ENCODE peak calls at places on chromosomes 7 and 10, in five cellular contexts. F, I, S, L and J are unnamed samples.
A peak's percentile ranks its signal among the peaks of the same experiment; 100 is the strongest.

GRCh38 chr10:5963071-5963470 is 14.3 kb downstream of the IL15RA start:
- DNase-seq in F (no peak), S (no peak), I (no peak), L (no peak), J (peak; percentile 43)

GRCh38 chr10:34172936-34173533 is 642.1 kb downstream of the PARD3 start:
- DNase-seq in S (no peak), F (no peak), I (no peak), L (no peak), J (no peak)

GRCh38 chr7:28020302-28020940 is 160.2 kb downstream of the JAZF1 start:
- DNase-seq in I (peak; percentile 31), S (peak; percentile 90), F (peak; percentile 52), L (peak; percentile 67), J (peak; percentile 88)

GRCh38 chr7:129646369-129647021 is 35.0 kb downstream of the NRF1 start:
- DNase-seq in F (no peak), L (no peak), S (peak; percentile 68), I (no peak), J (no peak)

GRCh38 chr7:41796331-41796730 is 93.4 kb upstream of the INHBA start:
- DNase-seq in F (no peak), S (no peak), L (no peak), I (no peak), J (no peak)

GRCh38 chr7:674454-675410 is 51.8 kb upstream of the DNAAF5 start:
- DNase-seq in S (no peak), L (no peak), I (no peak), F (no peak), J (peak; percentile 93)

GRCh38 chr10:80964955-80965614 is 427.4 kb downstream of the SH2D4B start:
- DNase-seq in S (no peak), F (no peak), I (no peak), L (no peak), J (no peak)

GRCh38 chr10:80416401-80417098 is 8.2 kb downstream of the PRXL2A start:
- DNase-seq in I (no peak), L (no peak), F (peak; percentile 66), S (no peak), J (peak; percentile 94)

GRCh38 chr10:49033939-49034338 is 81.4 kb downstream of the VSTM4 start:
- DNase-seq in L (no peak), S (no peak), I (no peak), F (no peak), J (no peak)

GRCh38 chr7:148501707-148502139 is 88.8 kb upstream of the C7orf33 start:
- DNase-seq in S (peak; percentile 61), F (no peak), I (no peak), L (no peak), J (no peak)

GRCh38 chr7:94350729-94351128 is 44.0 kb upstream of the COL1A2 start:
- DNase-seq in F (no peak), S (peak; percentile 11), L (no peak), I (no peak), J (no peak)

GRCh38 chr7:131164025-131164899 is 163.4 kb upstream of the MKLN1 start:
- DNase-seq in F (no peak), S (peak; percentile 15), L (no peak), I (no peak), J (no peak)

GRCh38 chr10:101072923-101073322 is 11.1 kb downstream of the KAZALD1 start:
- DNase-seq in S (no peak), L (no peak), F (no peak), I (no peak), J (no peak)

GRCh38 chr10:62130948-62131347 is 137.7 kb downstream of the RTKN2 start:
- DNase-seq in I (no peak), F (peak; percentile 35), S (no peak), L (no peak), J (no peak)

GRCh38 chr7:149422065-149422913 is 38.6 kb downstream of the ZNF777 start:
- DNase-seq in S (peak; percentile 99), F (peak; percentile 60), I (peak; percentile 80), L (peak; percentile 76), J (no peak)

GRCh38 chr7:39709768-39710291 is 86.5 kb downstream of the RALA start:
- DNase-seq in I (no peak), L (no peak), S (peak; percentile 21), F (peak; percentile 54), J (peak; percentile 67)

GRCh38 chr10:12707461-12708185 is 293.9 kb downstream of the CCDC3 start:
- DNase-seq in L (no peak), F (peak; percentile 60), S (peak; percentile 19), I (peak; percentile 47), J (peak; percentile 87)

GRCh38 chr10:30115391-30116253 is 56.2 kb upstream of the JCAD start:
- DNase-seq in L (no peak), F (no peak), I (no peak), S (no peak), J (no peak)

GRCh38 chr10:70744617-70745138 is 40.5 kb downstream of the TBATA start:
- DNase-seq in L (no peak), F (no peak), S (no peak), I (no peak), J (peak; percentile 32)

GRCh38 chr10:5685764-5686240 is 1.2 kb downstream of the TASOR2 start:
- DNase-seq in L (no peak), F (no peak), S (no peak), I (no peak), J (no peak)

GRCh38 chr7:126957443-126957842 is 295.3 kb downstream of the GRM8 start:
- DNase-seq in I (no peak), F (no peak), L (no peak), S (no peak), J (no peak)

GRCh38 chr10:14554843-14555205 is 219.9 kb downstream of the FAM107B start:
- DNase-seq in S (no peak), L (no peak), I (no peak), F (no peak), J (no peak)